ENCODE peak calls at places on chromosomes 13 and 19, in four cellular contexts. L, I, J and D are unnamed samples.
A peak's percentile ranks its signal among the peaks of the same experiment; 100 is the strongest.

GRCh38 chr19:40363128-40363527 is 14.6 kb downstream of the PLD3 start:
- DNase-seq in L (no peak), J (no peak), I (peak; percentile 61), D (no peak)

GRCh38 chr13:83377486-83377885 is 504.8 kb downstream of the SLITRK1 start:
- DNase-seq in L (no peak), J (no peak), I (no peak), D (no peak)

GRCh38 chr13:50437252-50437651 is 406.2 kb downstream of the DLEU7 start:
- DNase-seq in J (no peak), I (no peak), L (no peak), D (no peak)

GRCh38 chr19:2733930-2734588 is 5.8 kb downstream of the SLC39A3 start:
- DNase-seq in L (no peak), I (no peak), J (no peak), D (no peak)

GRCh38 chr19:9939301-9939913 is 3.1 kb upstream of the OLFM2 start:
- DNase-seq in J (no peak), I (no peak), L (no peak), D (no peak)

GRCh38 chr19:9323557-9323918 is 441 bp upstream of the ZNF559 start:
- DNase-seq in I (peak; percentile 74), L (peak; percentile 32), J (peak; percentile 81), D (no peak)

GRCh38 chr13:22936228-22936627 is 244.6 kb upstream of the SGCG start:
- DNase-seq in J (no peak), L (no peak), I (no peak), D (no peak)

GRCh38 chr13:50457430-50458393 is 385.8 kb downstream of the DLEU7 start:
- DNase-seq in I (no peak), L (no peak), J (no peak), D (no peak)

GRCh38 chr13:84445776-84446175 is 563.5 kb upstream of the SLITRK1 start:
- DNase-seq in I (no peak), L (no peak), J (no peak), D (no peak)

GRCh38 chr13:113404366-113404722 is 40.4 kb upstream of the GRTP1 start:
- DNase-seq in J (no peak), L (no peak), I (no peak), D (no peak)

GRCh38 chr19:29268721-29269483 is 56.0 kb upstream of the UQCRFS1 start:
- DNase-seq in J (no peak), I (no peak), L (no peak), D (no peak)

GRCh38 chr19:33022472-33023116 is 42.1 kb downstream of the RHPN2 start:
- DNase-seq in I (no peak), J (no peak), L (no peak), D (peak; percentile 83)

GRCh38 chr19:11361771-11362731 is 6.8 kb downstream of the PLPPR2 start:
- DNase-seq in J (no peak), I (no peak), L (no peak), D (no peak)

GRCh38 chr13:112680741-112681360 is 9.0 kb upstream of the ATP11A start:
- DNase-seq in L (no peak), J (no peak), I (no peak), D (peak; percentile 33)

GRCh38 chr19:30091856-30092255 is 149.8 kb downstream of the URI1 start:
- DNase-seq in I (no peak), J (no peak), L (no peak), D (no peak)

GRCh38 chr19:3057275-3057714 is 5.0 kb downstream of the TLE5 start:
- DNase-seq in J (no peak), L (no peak), I (no peak), D (no peak)

GRCh38 chr13:110428281-110428680 is 121.2 kb downstream of the COL4A2 start:
- DNase-seq in J (no peak), L (no peak), I (peak; percentile 21), D (no peak)

GRCh38 chr13:44160549-44161278 is 212.9 kb upstream of the SERP2 start:
- DNase-seq in L (no peak), J (no peak), I (no peak), D (no peak)

GRCh38 chr19:2602391-2603181 is 99.9 kb downstream of the GNG7 start:
- DNase-seq in J (no peak), L (no peak), I (no peak), D (peak; percentile 80)

GRCh38 chr19:2455481-2456300 is 1.1 kb downstream of the LMNB2 start:
- DNase-seq in J (no peak), L (no peak), I (peak; percentile 71), D (no peak)

GRCh38 chr19:58566989-58567388 is 6.1 kb downstream of the MZF1 start:
- DNase-seq in I (no peak), J (no peak), L (no peak), D (no peak)

GRCh38 chr19:38928406-38929001 is 2.1 kb downstream of the SARS2 start:
- DNase-seq in I (no peak), J (no peak), L (no peak), D (no peak)

GRCh38 chr19:3115411-3115810 is 20.4 kb upstream of the GNA15 start:
- DNase-seq in J (no peak), L (no peak), I (no peak), D (no peak)

DNA sequence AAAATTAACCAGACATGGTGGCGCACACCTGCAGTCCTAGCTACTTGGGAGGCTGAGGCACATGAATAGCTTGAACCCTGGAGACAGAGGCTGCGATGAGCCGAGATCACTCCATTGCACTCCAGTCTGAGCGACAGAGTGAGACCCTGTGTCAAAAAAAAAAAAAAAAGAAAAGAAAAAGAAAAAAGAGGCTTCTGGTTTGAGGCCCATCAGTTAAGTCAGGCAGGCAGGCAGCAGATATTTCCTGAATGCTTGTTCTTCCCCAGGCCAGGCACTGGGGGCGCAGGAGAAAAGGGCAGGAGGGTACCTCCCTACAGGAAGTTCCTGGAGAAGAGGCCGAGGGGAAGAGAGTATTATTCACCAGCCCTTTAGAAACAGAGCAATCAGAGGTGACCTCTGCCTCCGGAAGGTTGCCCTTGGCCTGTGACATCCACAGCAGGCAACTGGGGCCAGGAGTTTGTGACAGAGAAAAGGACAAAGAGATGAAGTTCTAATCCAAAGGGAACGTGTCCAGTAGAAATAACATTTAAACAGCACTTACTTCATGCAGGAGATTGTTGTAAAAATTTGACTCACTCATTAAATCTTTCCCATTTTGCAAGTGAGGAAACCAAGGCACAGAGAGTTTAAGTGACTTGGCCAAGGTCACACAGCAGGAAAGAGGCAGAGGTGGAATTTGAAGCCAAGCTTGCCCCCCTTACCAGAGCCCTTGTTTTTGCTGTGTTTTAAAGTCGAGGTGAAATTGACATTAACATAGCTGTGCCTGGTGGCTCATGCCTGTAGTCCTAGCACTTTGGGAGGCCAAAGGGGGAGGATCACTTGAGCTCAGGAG is 4.3 kb upstream of the RLN3 start:
- DNase-seq in L (no peak), I (peak; percentile 76), J (peak; percentile 85), D (peak; percentile 78)
- TF ChIP-seq BRCA1 in L (no peak), I (no peak), J (no peak), D (no peak)

GRCh38 chr19:42469311-42470239 is 26.8 kb upstream of the CXCL17 start:
- DNase-seq in J (peak; percentile 50), I (no peak), L (no peak), D (no peak)
- TF ChIP-seq BRCA1 in J (no peak), I (no peak), L (no peak), D (no peak)

DNA sequence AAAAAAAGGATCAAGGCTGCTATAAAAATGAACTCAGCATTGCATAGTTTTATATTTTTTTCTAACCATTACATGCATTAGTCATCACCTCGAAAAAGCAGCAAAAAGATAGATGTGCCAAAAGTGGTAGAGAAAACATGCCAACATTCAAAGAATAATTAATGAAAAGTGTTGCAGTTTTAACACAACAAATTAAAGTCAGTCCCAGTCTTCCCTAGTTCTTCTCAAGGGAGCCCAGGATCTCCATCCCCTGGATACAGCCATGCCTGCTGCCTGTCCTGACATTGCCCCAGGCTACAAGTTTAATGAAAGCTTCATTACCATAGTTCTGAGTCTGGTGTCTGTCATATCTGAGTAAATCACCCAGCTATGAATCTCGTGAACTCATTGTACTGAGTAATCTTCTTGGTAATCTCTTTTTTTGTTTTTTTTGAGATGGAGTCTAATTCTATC is 116.6 kb upstream of the KLF12 start:
- DNase-seq in L (no peak), J (no peak), I (no peak), D (no peak)
- TF ChIP-seq BRCA1 in L (no peak), J (no peak), I (no peak), D (no peak)

GRCh38 chr19:48969276-48970138 is 4.4 kb downstream of the FTL start:
- DNase-seq in I (peak; percentile 84), J (no peak), L (no peak), D (no peak)
- TF ChIP-seq BRCA1 in I (no peak), J (no peak), L (no peak), D (no peak)

GRCh38 chr19:51294211-51294976 is 17.1 kb upstream of the IGLON5 start:
- DNase-seq in L (no peak), J (no peak), I (no peak), D (no peak)

GRCh38 chr19:51295382-51296126 is 15.9 kb upstream of the IGLON5 start:
- DNase-seq in J (no peak), I (no peak), L (no peak), D (peak; percentile 59)

GRCh38 chr19:51297406-51297805 is 14.0 kb upstream of the IGLON5 start:
- DNase-seq in J (no peak), I (no peak), L (no peak), D (no peak)

GRCh38 chr19:51294977-51295375 is 16.5 kb upstream of the IGLON5 start:
- DNase-seq in I (no peak), J (no peak), L (no peak), D (no peak)

GRCh38 chr19:51296331-51297093 is 14.9 kb upstream of the IGLON5 start:
- DNase-seq in J (peak; percentile 23), I (peak; percentile 51), L (no peak), D (no peak)
- TF ChIP-seq BRCA1 in J (no peak), I (no peak), L (no peak), D (no peak)

GRCh38 chr19:45954132-45954531 is 19.5 kb downstream of the NOVA2 start:
- DNase-seq in L (no peak), I (no peak), J (no peak), D (no peak)

GRCh38 chr19:45958320-45958719 is 15.3 kb downstream of the NOVA2 start:
- DNase-seq in J (no peak), L (no peak), I (no peak), D (no peak)

GRCh38 chr19:45958763-45959516 is 14.7 kb downstream of the NOVA2 start:
- DNase-seq in L (no peak), J (no peak), I (no peak), D (no peak)

GRCh38 chr19:45953676-45954075 is 20.0 kb downstream of the NOVA2 start:
- DNase-seq in J (no peak), I (no peak), L (no peak), D (no peak)

DNA sequence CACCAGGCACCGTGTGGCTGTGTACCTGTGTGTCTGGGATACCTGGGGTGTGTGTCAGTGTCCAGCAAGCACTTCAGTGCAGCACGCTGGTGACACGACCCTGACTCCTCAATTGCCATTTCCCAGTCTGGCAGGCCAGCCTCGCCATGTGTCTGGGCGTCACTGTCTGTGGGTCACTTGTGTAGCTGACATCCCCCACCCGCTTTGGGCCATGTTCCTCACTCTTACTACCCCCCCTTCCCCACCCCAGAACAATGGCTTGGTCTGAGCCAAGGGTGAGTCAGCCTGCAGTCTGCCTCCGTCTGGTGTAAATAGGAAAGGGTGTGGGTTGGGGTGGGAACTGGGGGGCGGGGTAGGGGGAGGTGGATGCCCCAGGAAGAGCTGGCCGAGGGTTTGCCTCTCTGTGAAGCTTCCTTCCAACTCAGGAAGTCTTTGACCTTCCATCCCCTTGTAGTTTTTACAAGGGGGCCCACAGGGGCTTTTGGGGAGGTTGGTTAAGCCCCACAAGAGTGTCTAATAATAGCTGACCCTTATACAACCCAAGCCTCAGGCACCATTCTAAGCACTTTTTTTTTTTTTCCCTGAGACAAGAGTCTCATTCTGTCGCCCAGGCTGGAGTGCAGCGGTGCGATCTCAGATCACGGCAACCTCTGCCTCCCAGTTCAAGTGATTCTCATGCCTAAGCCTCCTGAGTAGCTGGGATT is 17.6 kb downstream of the NOVA2 start:
- DNase-seq in L (no peak), J (peak; percentile 38), I (no peak), D (no peak)
- TF ChIP-seq BRCA1 in L (no peak), J (no peak), I (no peak), D (no peak)